ENCODE peak calls at places on chromosome 2, in six cellular contexts. X is activated CD4-positive, alpha-beta T cell treated with anti-CD3 and anti-CD28 coated beads, Interleukin-2, amount 50 U/mL, for 1 hour; L is substantia nigra; I is EL; F is GM06990; E is AG04449. B is an unnamed sample.

GRCh38 chr2:119683074-119683716 is 4.2 kb downstream of the TMEM177 start:
- DNase-seq in E (no peak), F (no peak), I (no peak), X (no peak), L (no peak), B (no peak)

GRCh38 chr2:134083548-134083947 is 170.3 kb upstream of the MGAT5 start:
- DNase-seq in F (no peak), I (no peak), X (no peak), L (no peak), E (no peak), B (no peak)

GRCh38 chr2:219142329-219142728 is 18.3 kb downstream of the NHEJ1 start:
- DNase-seq in E (peak), L (no peak), I (peak), F (no peak), X (no peak), B (peak)

GRCh38 chr2:16314691-16315457 is 350.8 kb downstream of the CYRIA start:
- DNase-seq in F (no peak), L (no peak), I (no peak), E (no peak), X (no peak), B (no peak)

GRCh38 chr2:215931256-215931903 is 82.0 kb downstream of the MREG start:
- DNase-seq in X (peak), L (peak), I (peak), E (no peak), F (no peak), B (peak)

GRCh38 chr2:179768765-179769164 is 92.6 kb downstream of the ZNF385B start:
- DNase-seq in F (no peak), I (no peak), X (no peak), L (no peak), E (no peak), B (peak)

GRCh38 chr2:18516112-18516511 is 44.3 kb downstream of the RDH14 start:
- DNase-seq in E (peak), X (no peak), F (no peak), I (peak), L (no peak), B (peak)

GRCh38 chr2:71101656-71102055 is 28.4 kb downstream of the MCEE start:
- DNase-seq in X (no peak), E (peak), I (peak), F (no peak), L (no peak), B (peak)

GRCh38 chr2:164066095-164066494 is 330.3 kb upstream of the FIGN start:
- DNase-seq in I (no peak), F (no peak), E (no peak), X (no peak), L (no peak), B (no peak)

GRCh38 chr2:161207941-161208340 is 47.7 kb downstream of the TANK start:
- DNase-seq in F (no peak), E (no peak), L (no peak), X (no peak), I (no peak), B (no peak)

GRCh38 chr2:27284989-27285388 is 2.8 kb downstream of the TRIM54 start:
- DNase-seq in X (no peak), I (no peak), F (no peak), E (no peak), L (no peak), B (no peak)

GRCh38 chr2:166609183-166609959 is 115.3 kb upstream of the SCN7A start:
- DNase-seq in F (no peak), E (no peak), L (no peak), I (no peak), X (no peak), B (no peak)

GRCh38 chr2:142286618-142287017 is 155.8 kb upstream of the LRP1B start:
- DNase-seq in L (no peak), I (no peak), F (no peak), E (no peak), X (no peak), B (no peak)

GRCh38 chr2:54657664-54658083 is 65.8 kb upstream of the EML6 start:
- DNase-seq in L (peak), E (no peak), X (peak), F (no peak), I (peak), B (peak)

GRCh38 chr2:37168217-37168981 is 11.6 kb upstream of the EIF2AK2 start:
- DNase-seq in X (no peak), L (no peak), F (no peak), E (no peak), I (peak), B (peak)

GRCh38 chr2:183009249-183009899 is 28.9 kb downstream of the NCKAP1 start:
- DNase-seq in I (no peak), L (no peak), X (no peak), E (no peak), F (no peak), B (no peak)

GRCh38 chr2:176128172-176129012 is 1.1 kb upstream of the HOXD8 start:
- DNase-seq in X (no peak), F (no peak), I (no peak), L (no peak), E (no peak), B (no peak)

GRCh38 chr2:112583497-112584133 is 794 bp upstream of the CHCHD5 start:
- DNase-seq in I (no peak), E (no peak), L (no peak), X (no peak), F (no peak), B (no peak)

GRCh38 chr2:219332542-219332941 is at the start of gene RESP18:
- DNase-seq in L (no peak), X (no peak), E (no peak), I (no peak), F (no peak), B (no peak)